ENCODE peak calls at places on chromosomes 5 and 9, in nine cellular contexts. P is sigmoid colon, L is upper lobe of left lung, K is esophagus squamous epithelium, B is ovary, O is endothelial cell of umbilical vein, G is vagina, I is IMR-90, Q is suprapubic skin. U is an unnamed sample. For H3K27me3, the result is how much of the 10 kb centered on the place peaks cover.

GRCh38 chr9:32603914-32604852 is 31.2 kb upstream of the NDUFB6 start:
- DNase-seq in P (no peak), L (no peak), K (no peak), B (no peak), O (no peak), G (no peak), I (no peak), Q (no peak), U (no peak)

GRCh38 chr9:129023036-129023907 is 4.9 kb downstream of the SH3GLB2 start:
- DNase-seq in P (peak), L (no peak), K (no peak), B (peak), O (no peak), G (no peak), I (peak), Q (no peak), U (no peak)

GRCh38 chr9:133129001-133129799 is 8.2 kb upstream of the RALGDS start:
- DNase-seq in P (no peak), L (peak), K (no peak), B (no peak), O (no peak), G (no peak), I (no peak), Q (peak), U (no peak)

GRCh38 chr5:36692791-36693763 is 86.7 kb downstream of the SLC1A3 start:
- DNase-seq in P (peak), L (peak), K (no peak), B (peak), O (peak), G (no peak), I (peak), Q (peak), U (peak)

GRCh38 chr9:90458485-90458884 is 184.1 kb downstream of the DIRAS2 start:
- DNase-seq in P (no peak), L (peak), K (no peak), B (no peak), O (no peak), G (no peak), I (no peak), Q (no peak), U (peak)

GRCh38 chr9:37034320-37034937 is 361 bp upstream of the PAX5 start:
- DNase-seq in P (no peak), L (no peak), K (no peak), B (no peak), O (no peak), G (no peak), I (no peak), Q (no peak), U (peak)

GRCh38 chr9:114156658-114157421 is 1.5 kb downstream of the COL27A1 start:
- DNase-seq in P (peak), L (peak), K (no peak), B (peak), O (peak), G (no peak), I (peak), Q (no peak), U (peak)

GRCh38 chr9:69476016-69476415 is 151.0 kb downstream of the ENTREP1 start:
- DNase-seq in P (no peak), L (no peak), K (no peak), B (no peak), O (no peak), G (no peak), I (no peak), Q (no peak), U (no peak)

GRCh38 chr9:2116073-2116472 is 100.9 kb downstream of the SMARCA2 start:
- DNase-seq in P (no peak), L (no peak), K (no peak), B (no peak), O (peak), G (no peak), I (no peak), Q (no peak), U (no peak)

GRCh38 chr5:59275537-59276276 is 617.8 kb downstream of the PDE4D start:
- DNase-seq in P (peak), L (peak), K (no peak), B (no peak), O (peak), G (no peak), I (peak), Q (no peak), U (peak)

GRCh38 chr9:33320568-33321261 is 30.4 kb downstream of the NFX1 start:
- DNase-seq in P (no peak), L (no peak), K (no peak), B (no peak), O (peak), G (no peak), I (peak), Q (no peak), U (no peak)

GRCh38 chr5:52692039-52692438 is 95.7 kb upstream of the ITGA1 start:
- DNase-seq in P (no peak), L (no peak), K (no peak), B (no peak), O (no peak), G (no peak), I (peak), Q (no peak), U (no peak)

GRCh38 chr9:116112236-116112635 is 41.4 kb upstream of the PAPPA start:
- DNase-seq in P (no peak), L (no peak), K (no peak), B (no peak), O (peak), G (no peak), I (peak), Q (no peak), U (no peak)

GRCh38 chr9:97873877-97874276 is 20.9 kb downstream of the FOXE1 start:
- DNase-seq in P (no peak), L (no peak), K (no peak), B (no peak), O (no peak), G (no peak), I (peak), Q (peak), U (no peak)

GRCh38 chr9:126393876-126394275 is 67.2 kb downstream of the MVB12B start:
- DNase-seq in P (no peak), L (no peak), K (no peak), B (no peak), O (no peak), G (no peak), I (peak), Q (no peak), U (no peak)
- H3K27ac ChIP-seq in P (peak), L (peak), K (peak), B (no peak), O (no peak), G (peak), I (no peak), Q (peak), U (no peak)

DNA sequence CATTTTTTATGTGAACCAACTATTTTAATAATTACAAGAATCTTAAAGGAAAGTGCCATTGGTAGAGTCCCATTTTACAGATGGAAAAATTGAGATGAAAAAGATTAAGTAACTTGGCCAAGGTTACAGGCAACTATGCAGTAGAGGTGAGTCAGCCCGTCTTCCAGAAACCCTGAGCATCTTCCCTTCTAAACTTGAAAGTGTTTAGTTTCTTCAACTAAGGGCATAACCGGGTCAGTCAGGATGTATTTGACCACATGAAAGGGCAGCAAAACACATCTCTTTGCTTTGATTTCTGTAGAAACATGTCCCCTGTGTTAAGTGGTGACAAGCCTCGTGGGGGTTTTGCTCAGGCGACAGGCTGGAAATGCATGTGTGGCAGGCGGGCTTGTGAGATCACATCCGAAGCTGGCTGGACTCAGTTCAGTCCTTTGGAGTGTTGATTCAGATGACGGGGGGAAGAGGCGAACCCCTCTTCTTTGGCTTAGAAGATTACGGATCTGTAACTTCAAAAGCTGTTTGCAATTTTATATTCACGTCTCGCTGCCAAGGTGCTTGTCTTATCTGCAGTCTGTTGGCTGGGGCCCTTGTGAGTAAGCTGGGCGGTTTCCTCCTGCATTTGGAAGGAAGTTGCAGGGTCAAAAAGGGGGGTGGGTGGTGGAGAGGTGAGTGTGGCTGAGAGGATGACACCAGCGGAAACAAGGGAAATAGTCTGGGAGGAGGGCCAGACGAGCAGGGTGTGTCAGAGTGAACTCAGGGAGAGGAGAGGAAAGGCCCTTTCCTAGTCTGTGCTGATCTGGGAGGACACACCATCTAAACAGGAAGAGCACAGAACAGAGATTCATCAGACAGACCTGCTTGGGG is 78.9 kb upstream of the RPS23 start:
- DNase-seq in P (peak), L (peak), K (peak), B (peak), O (peak), G (no peak), I (peak), Q (peak), U (peak)
- TF ChIP-seq POLR2A in P (no peak), L (no peak), K (no peak), B (no peak), O (peak), G (no peak), I (no peak), Q (no peak), U (no peak)

GRCh38 chr9:34876096-34876495 is 82.0 kb upstream of the PHF24 start:
- DNase-seq in P (no peak), L (no peak), K (no peak), B (no peak), O (no peak), G (no peak), I (no peak), Q (no peak), U (no peak)
- H3K27me3 ChIP-seq in P (under half), L (under half), K (under half), B (under half), O (under half), G (under half), I (under half), Q (under half), U (under half)

GRCh38 chr5:69364850-69365249 is 4.5 kb downstream of the AK6 start:
- DNase-seq in P (no peak), L (no peak), K (no peak), B (no peak), O (no peak), G (no peak), I (no peak), Q (no peak), U (no peak)

GRCh38 chr5:69368458-69369368 is 607 bp downstream of the AK6 start:
- DNase-seq in P (no peak), L (no peak), K (no peak), B (no peak), O (peak), G (no peak), I (peak), Q (no peak), U (no peak)

GRCh38 chr5:69369369-69370121 is at the start of the genes AK6, RAD17 and TAF9:
- DNase-seq in P (peak), L (peak), K (peak), B (peak), O (peak), G (no peak), I (peak), Q (peak), U (peak)

GRCh38 chr5:69364414-69364813 is 4.9 kb downstream of the AK6 start:
- DNase-seq in P (no peak), L (no peak), K (no peak), B (no peak), O (no peak), G (no peak), I (peak), Q (no peak), U (no peak)

GRCh38 chr5:69367697-69368279 is 1.5 kb downstream of the AK6 start:
- DNase-seq in P (no peak), L (no peak), K (no peak), B (no peak), O (no peak), G (no peak), I (no peak), Q (no peak), U (no peak)
- H3K27ac ChIP-seq in P (no peak), L (no peak), K (no peak), B (no peak), O (no peak), G (no peak), I (no peak), Q (no peak), U (no peak)

U was measured in Peyer's patch.